ENCODE peak calls at places on chromosomes 11 and 22, in four cellular contexts. One of them, this sample, is unnamed. For H4K20me1, the result is how much of the 10 kb centered on the place peaks cover.

GRCh38 chr11:16511109-16511806 is 154.9 kb upstream of the SOX6 start:
- DNase-seq in K562: no peak
- DNase-seq in HepG2: no peak
- DNase-seq in H1: no peak
- DNase-seq in this sample: no peak

GRCh38 chr11:13284776-13285588 is 7.4 kb downstream of the BMAL1 start:
- DNase-seq in K562: no peak
- DNase-seq in HepG2: no peak
- DNase-seq in H1: no peak
- DNase-seq in this sample: no peak

GRCh38 chr11:119363874-119364590 is 17.5 kb downstream of the USP2 start:
- DNase-seq in K562: peak
- DNase-seq in HepG2: no peak
- DNase-seq in H1: peak
- DNase-seq in this sample: peak

GRCh38 chr22:43847376-43848289 is 14.7 kb downstream of the SULT4A1 start:
- DNase-seq in K562: no peak
- DNase-seq in HepG2: no peak
- DNase-seq in H1: no peak
- DNase-seq in this sample: no peak

GRCh38 chr11:33444835-33445594 is 187.8 kb downstream of the HIPK3 start:
- DNase-seq in K562: no peak
- DNase-seq in HepG2: no peak
- DNase-seq in H1: no peak
- DNase-seq in this sample: no peak

GRCh38 chr22:23591203-23591791 is 11.2 kb upstream of the IGLL1 start:
- DNase-seq in K562: peak
- DNase-seq in HepG2: peak
- DNase-seq in H1: peak
- DNase-seq in this sample: peak

GRCh38 chr22:45504703-45505341 is 2.1 kb downstream of the FBLN1 start:
- DNase-seq in K562: no peak
- DNase-seq in HepG2: no peak
- DNase-seq in H1: peak
- DNase-seq in this sample: peak

GRCh38 chr11:116910847-116911246 is 73.4 kb upstream of the APOA1 start:
- DNase-seq in K562: no peak
- DNase-seq in HepG2: no peak
- DNase-seq in H1: no peak
- DNase-seq in this sample: no peak

GRCh38 chr11:73087730-73088129 is 54.4 kb downstream of the FCHSD2 start:
- DNase-seq in K562: no peak
- DNase-seq in HepG2: no peak
- DNase-seq in H1: no peak
- DNase-seq in this sample: no peak

GRCh38 chr11:63907808-63908530 is 9.0 kb downstream of the RCOR2 start:
- DNase-seq in K562: no peak
- DNase-seq in HepG2: no peak
- DNase-seq in H1: peak
- DNase-seq in this sample: peak

GRCh38 chr11:38384568-38384967 is 1786.5 kb upstream of the RAG2 start:
- DNase-seq in K562: no peak
- DNase-seq in HepG2: no peak
- DNase-seq in H1: no peak
- DNase-seq in this sample: no peak

GRCh38 chr22:32531228-32531627 is 56.6 kb downstream of the FBXO7 start:
- DNase-seq in K562: no peak
- DNase-seq in HepG2: no peak
- DNase-seq in H1: no peak
- DNase-seq in this sample: no peak

GRCh38 chr11:128361451-128362020 is 225.8 kb downstream of the ETS1 start:
- DNase-seq in K562: no peak
- DNase-seq in HepG2: no peak
- DNase-seq in H1: no peak
- DNase-seq in this sample: no peak

GRCh38 chr22:49913026-49913425 is 5.2 kb downstream of the ALG12 start:
- DNase-seq in K562: no peak
- DNase-seq in HepG2: no peak
- DNase-seq in H1: no peak
- DNase-seq in this sample: no peak

GRCh38 chr11:93784935-93785360 is 866 bp downstream of the MED17 start:
- DNase-seq in K562: no peak
- DNase-seq in HepG2: no peak
- DNase-seq in H1: no peak
- DNase-seq in this sample: peak

GRCh38 chr11:111393096-111393495 is 14.0 kb upstream of the POU2AF1 start:
- DNase-seq in K562: no peak
- DNase-seq in HepG2: no peak
- DNase-seq in H1: no peak
- DNase-seq in this sample: no peak

GRCh38 chr11:129418039-129418438 is 42.4 kb downstream of the BARX2 start:
- DNase-seq in K562: no peak
- DNase-seq in HepG2: no peak
- DNase-seq in H1: no peak
- DNase-seq in this sample: no peak

GRCh38 chr11:110219011-110219785 is 77.2 kb downstream of the RDX start:
- DNase-seq in K562: no peak
- DNase-seq in HepG2: no peak
- DNase-seq in H1: no peak
- DNase-seq in this sample: no peak

GRCh38 chr11:103035656-103036434 is 56.1 kb downstream of the DCUN1D5 start:
- DNase-seq in K562: peak
- DNase-seq in HepG2: peak
- DNase-seq in H1: no peak
- DNase-seq in this sample: peak

GRCh38 chr11:69348414-69349235 is 54.7 kb downstream of the MYEOV start:
- DNase-seq in K562: no peak
- DNase-seq in HepG2: no peak
- DNase-seq in H1: peak
- DNase-seq in this sample: no peak

GRCh38 chr11:12715941-12716340 is 41.7 kb downstream of the TEAD1 start:
- DNase-seq in K562: no peak
- DNase-seq in HepG2: no peak
- DNase-seq in H1: no peak
- DNase-seq in this sample: no peak

GRCh38 chr11:2203440-2204259 is 32.0 kb upstream of the TH start:
- DNase-seq in K562: peak
- DNase-seq in HepG2: peak
- DNase-seq in H1: no peak
- DNase-seq in this sample: no peak

GRCh38 chr11:73284106-73284505 is 12.0 kb downstream of the P2RY6 start:
- DNase-seq in K562: no peak
- DNase-seq in HepG2: no peak
- DNase-seq in H1: no peak
- DNase-seq in this sample: no peak

GRCh38 chr11:8096575-8096974 is 15.6 kb downstream of the TUB start:
- DNase-seq in K562: no peak
- DNase-seq in HepG2: no peak
- DNase-seq in H1: no peak
- DNase-seq in this sample: no peak

GRCh38 chr11:85602551-85603218 is 24.5 kb downstream of the DLG2 start:
- DNase-seq in K562: no peak
- DNase-seq in HepG2: no peak
- DNase-seq in H1: no peak
- DNase-seq in this sample: no peak

GRCh38 chr11:125724125-125724524 is 22.0 kb upstream of the PATE1 start:
- DNase-seq in K562: no peak
- DNase-seq in HepG2: peak
- DNase-seq in H1: no peak
- DNase-seq in this sample: peak

GRCh38 chr11:105610796-105611361 is 1.0 kb downstream of the GRIA4 start:
- DNase-seq in K562: no peak
- DNase-seq in HepG2: no peak
- DNase-seq in H1: no peak
- DNase-seq in this sample: no peak

GRCh38 chr11:72308226-72309073 is 64.5 kb upstream of the PHOX2A start:
- DNase-seq in K562: peak
- DNase-seq in HepG2: no peak
- DNase-seq in H1: no peak
- DNase-seq in this sample: no peak

GRCh38 chr11:75894036-75894585 is 79.1 kb downstream of the UVRAG start:
- DNase-seq in K562: no peak
- DNase-seq in HepG2: no peak
- DNase-seq in H1: no peak
- DNase-seq in this sample: no peak

GRCh38 chr11:72001255-72001654 is 2.5 kb downstream of the IL18BP start:
- DNase-seq in K562: no peak
- DNase-seq in HepG2: no peak
- DNase-seq in H1: no peak
- DNase-seq in this sample: no peak

GRCh38 chr11:87473174-87473573 is 435.4 kb downstream of the TMEM135 start:
- DNase-seq in K562: no peak
- DNase-seq in HepG2: no peak
- DNase-seq in H1: no peak
- DNase-seq in this sample: no peak

GRCh38 chr22:38467904-38468760 is at the start of gene KDELR3:
- DNase-seq in K562: peak
- DNase-seq in HepG2: no peak
- DNase-seq in H1: no peak
- DNase-seq in this sample: peak

GRCh38 chr11:30579776-30580175 is 6.4 kb downstream of the MPPED2 start:
- DNase-seq in K562: no peak
- DNase-seq in HepG2: no peak
- DNase-seq in H1: no peak
- DNase-seq in this sample: no peak

GRCh38 chr11:19789840-19790710 is 77.4 kb downstream of the NAV2 start:
- DNase-seq in K562: no peak
- DNase-seq in HepG2: no peak
- DNase-seq in H1: no peak
- DNase-seq in this sample: no peak
- H4K20me1 ChIP-seq in K562: under half
- H4K20me1 ChIP-seq in HepG2: under half
- H4K20me1 ChIP-seq in H1: under half
- H4K20me1 ChIP-seq in this sample: under half

DNA sequence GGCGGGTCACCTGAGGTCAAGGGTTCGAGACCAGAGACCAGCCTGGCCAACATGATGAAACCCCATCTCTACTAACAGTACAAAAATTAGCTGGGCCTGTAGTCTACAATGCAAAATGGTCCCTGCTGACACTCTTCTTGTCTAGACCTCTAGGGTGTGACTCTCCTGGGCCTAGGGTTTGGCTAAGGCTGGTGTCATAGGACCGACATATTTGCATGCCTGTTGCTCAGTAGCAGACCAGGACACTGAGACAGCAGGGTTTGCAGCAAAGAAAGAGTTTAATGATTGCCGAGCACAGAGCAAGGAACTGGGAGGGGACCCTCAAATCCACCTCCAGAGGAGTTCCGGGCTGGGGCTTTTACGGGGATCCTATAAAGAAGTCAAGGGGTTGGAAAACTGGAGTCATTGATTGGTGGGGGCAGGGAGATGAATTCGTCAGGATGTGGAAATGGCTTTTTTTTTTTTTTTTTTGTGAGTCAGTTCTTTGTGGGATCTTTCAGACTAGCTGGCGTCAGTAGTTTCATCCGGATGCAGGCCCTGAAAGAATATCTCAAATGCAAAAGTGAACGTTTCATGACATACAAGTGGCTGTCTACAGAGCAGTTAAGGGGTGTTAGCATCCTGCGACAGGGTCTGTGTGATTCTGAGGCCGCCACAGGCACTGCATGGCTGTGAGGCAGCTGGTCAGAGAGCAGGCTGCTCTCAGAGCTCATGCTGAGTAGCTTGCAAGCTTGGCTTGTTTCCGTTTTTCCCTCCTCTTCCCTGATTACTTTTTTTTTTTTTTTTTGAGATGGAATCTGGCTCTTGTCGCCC is 27.2 kb upstream of the A4GALT start:
- DNase-seq in K562: peak
- DNase-seq in HepG2: peak
- DNase-seq in H1: no peak
- DNase-seq in this sample: no peak
- TF ChIP-seq POLR2AphosphoS5 in K562: no peak
- TF ChIP-seq POLR2AphosphoS5 in HepG2: no peak
- TF ChIP-seq POLR2AphosphoS5 in H1: no peak
- TF ChIP-seq POLR2AphosphoS5 in this sample: no peak

DNA sequence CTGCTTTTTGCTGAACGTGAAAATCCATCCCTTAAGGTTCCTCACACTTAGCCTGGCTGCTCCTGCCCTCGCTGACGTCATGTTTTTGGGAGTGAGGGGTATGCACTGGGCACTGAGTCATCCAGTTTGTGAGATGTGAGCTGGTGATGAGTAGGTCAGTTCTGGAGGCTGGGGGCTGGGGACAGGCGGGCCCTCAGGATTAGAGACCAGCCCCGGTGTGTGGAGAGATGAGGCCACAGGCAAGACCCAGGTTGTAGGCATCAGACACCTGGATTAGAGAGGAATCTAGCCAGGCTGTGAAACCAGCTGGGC is 9.2 kb downstream of the KCNC1 start:
- DNase-seq in K562: no peak
- DNase-seq in HepG2: no peak
- DNase-seq in H1: no peak
- DNase-seq in this sample: no peak
- TF ChIP-seq CREB1 in K562: no peak
- TF ChIP-seq CREB1 in HepG2: peak
- TF ChIP-seq CREB1 in H1: no peak
- TF ChIP-seq CREB1 in this sample: no peak

GRCh38 chr11:9397746-9398680 is 13.6 kb downstream of the IPO7 start:
- DNase-seq in K562: no peak
- DNase-seq in HepG2: no peak
- DNase-seq in H1: no peak
- DNase-seq in this sample: no peak

GRCh38 chr11:9396310-9396709 is 11.9 kb downstream of the IPO7 start:
- DNase-seq in K562: no peak
- DNase-seq in HepG2: no peak
- DNase-seq in H1: no peak
- DNase-seq in this sample: no peak

GRCh38 chr11:9396752-9397151 is 12.3 kb downstream of the IPO7 start:
- DNase-seq in K562: no peak
- DNase-seq in HepG2: no peak
- DNase-seq in H1: no peak
- DNase-seq in this sample: no peak

GRCh38 chr11:9399466-9399865 is 15.0 kb downstream of the IPO7 start:
- DNase-seq in K562: no peak
- DNase-seq in HepG2: no peak
- DNase-seq in H1: no peak
- DNase-seq in this sample: no peak
- H4K20me1 ChIP-seq in K562: under half
- H4K20me1 ChIP-seq in HepG2: under half
- H4K20me1 ChIP-seq in H1: under half
- H4K20me1 ChIP-seq in this sample: half or more